ENCODE peak calls at places on chromosome 19, in four cellular contexts. D, I, B and L are unnamed samples.

GRCh38 chr19:23098286-23098685 is 18.5 kb upstream of the ZNF730 start:
- DNase-seq in D (no peak), I (no peak), B (no peak), L (no peak)

GRCh38 chr19:54316746-54317107 is 3.8 kb upstream of the LILRA5 start:
- DNase-seq in B (no peak), I (no peak), D (no peak), L (no peak)

GRCh38 chr19:46133777-46134231 is 9.3 kb upstream of the IGFL3 start:
- DNase-seq in B (no peak), I (no peak), D (no peak), L (no peak)

GRCh38 chr19:13094771-13095392 is 7.8 kb downstream of the LYL1 start:
- DNase-seq in B (no peak), I (no peak), D (no peak), L (no peak)

GRCh38 chr19:39133431-39134270 is 8.1 kb downstream of the PAK4 start:
- DNase-seq in I (no peak), D (no peak), B (no peak), L (no peak)

GRCh38 chr19:4009990-4010807 is 2.7 kb downstream of the PIAS4 start:
- DNase-seq in D (peak; percentile 48), B (no peak), I (no peak), L (no peak)

GRCh38 chr19:1220452-1221037 is 15.0 kb downstream of the STK11 start:
- DNase-seq in I (no peak), B (no peak), D (no peak), L (no peak)

GRCh38 chr19:38173324-38174041 is 50.5 kb downstream of the DPF1 start:
- DNase-seq in D (peak; percentile 68), I (no peak), B (no peak), L (no peak)